ENCODE peak calls at places on chromosomes 1 and 21, in four cellular contexts. V, N, G and C are unnamed samples.

GRCh38 chr1:116497660-116498059 is 73.2 kb downstream of the CD58 start:
- DNase-seq in V (no peak), G (no peak), N (no peak), C (no peak)

GRCh38 chr1:95094923-95095322 is 22.2 kb upstream of the ALG14 start:
- DNase-seq in G (no peak), N (no peak), V (no peak), C (no peak)

GRCh38 chr1:177897601-177898376 is 72.1 kb downstream of the SEC16B start:
- DNase-seq in G (no peak), N (no peak), V (no peak), C (no peak)

GRCh38 chr1:235883261-235883927 is 16.7 kb upstream of the LYST start:
- DNase-seq in N (no peak), G (no peak), V (no peak), C (no peak)

GRCh38 chr21:34994646-34995631 is 54.2 kb downstream of the RUNX1 start:
- DNase-seq in G (no peak), V (no peak), N (no peak), C (peak)

GRCh38 chr1:222028151-222028550 is 286.3 kb upstream of the DUSP10 start:
- DNase-seq in G (no peak), V (no peak), N (no peak), C (no peak)

GRCh38 chr1:151790940-151791651 is 796 bp upstream of the TDRKH start:
- DNase-seq in N (peak), G (no peak), V (peak), C (no peak)

GRCh38 chr1:178520803-178521202 is 7.9 kb downstream of the TEX35 start:
- DNase-seq in N (no peak), G (no peak), V (no peak), C (no peak)

GRCh38 chr1:84492726-84493125 is 13.5 kb upstream of the SPATA1 start:
- DNase-seq in N (peak), G (no peak), V (no peak), C (no peak)

GRCh38 chr1:203592156-203592555 is 34.5 kb upstream of the ATP2B4 start:
- DNase-seq in N (peak), V (peak), G (no peak), C (no peak)

GRCh38 chr1:91718368-91718767 is 167.6 kb downstream of the TGFBR3 start:
- DNase-seq in V (no peak), G (no peak), N (no peak), C (no peak)

GRCh38 chr1:23980006-23980724 is at the start of gene SRSF10:
- DNase-seq in G (peak), V (peak), N (peak), C (peak)

GRCh38 chr1:202159534-202160371 is 649 bp downstream of the PTPN7 start:
- DNase-seq in N (no peak), G (no peak), V (no peak), C (peak)

GRCh38 chr1:228668553-228669400 is 66.5 kb upstream of the RHOU start:
- DNase-seq in G (no peak), N (no peak), V (no peak), C (peak)

GRCh38 chr1:6329392-6329791 is 64.2 kb downstream of the ACOT7 start:
- DNase-seq in N (no peak), V (no peak), G (no peak), C (no peak)

GRCh38 chr1:150528196-150528595 is 12.6 kb downstream of the FALEC start:
- DNase-seq in G (no peak), V (no peak), N (no peak), C (no peak)

GRCh38 chr1:63108226-63108625 is 214.1 kb upstream of the FOXD3 start:
- DNase-seq in G (no peak), N (no peak), V (no peak), C (no peak)

GRCh38 chr1:64505944-64506658 is 36.2 kb downstream of the CACHD1 start:
- DNase-seq in N (peak), G (no peak), V (no peak), C (no peak)
- H3K4me3 ChIP-seq in N (no peak), G (peak), V (peak), C (peak)

GRCh38 chr1:36236302-36236701 is 12.1 kb downstream of the THRAP3 start:
- DNase-seq in G (no peak), V (no peak), N (no peak), C (no peak)

GRCh38 chr1:36238433-36238832 is 14.2 kb downstream of the THRAP3 start:
- DNase-seq in N (no peak), V (no peak), G (no peak), C (no peak)

GRCh38 chr1:36239941-36240637 is 15.8 kb downstream of the THRAP3 start:
- DNase-seq in N (peak), V (no peak), G (no peak), C (no peak)
- TF ChIP-seq POLR2AphosphoS5 in N (peak), V (no peak), G (no peak), C (no peak)

DNA sequence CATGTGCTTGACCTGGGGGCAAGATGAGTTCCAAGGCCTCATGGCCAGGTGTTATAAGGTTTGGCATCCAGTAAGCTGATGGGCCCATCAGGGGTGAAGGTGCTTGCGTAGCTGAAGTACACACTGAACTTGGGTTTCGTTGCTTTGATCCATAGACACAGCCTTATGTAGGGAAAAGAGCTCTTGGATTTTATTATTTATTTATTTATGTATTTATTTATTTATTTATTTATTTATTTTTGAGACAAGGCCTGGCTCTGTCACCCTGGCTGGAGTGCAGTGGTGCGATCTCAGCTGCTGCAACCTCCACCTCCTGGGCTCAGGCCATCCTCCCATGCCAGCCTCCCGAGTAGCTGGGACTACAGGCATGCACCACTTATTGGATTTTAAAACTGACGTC is 63.2 kb downstream of the FOXD2 start:
- DNase-seq in V (no peak), G (no peak), N (no peak), C (no peak)
- TF ChIP-seq REST in V (no peak), G (no peak), N (no peak), C (no peak)

GRCh38 chr1:41294213-41294612 is 52.1 kb upstream of the SCMH1 start:
- DNase-seq in N (no peak), G (no peak), V (no peak), C (no peak)
- H3K4me3 ChIP-seq in N (no peak), G (no peak), V (no peak), C (no peak)

GRCh38 chr1:66275083-66275482 is 258.9 kb upstream of the SGIP1 start:
- DNase-seq in V (no peak), N (no peak), G (no peak), C (no peak)

GRCh38 chr1:66274634-66275033 is 259.3 kb upstream of the SGIP1 start:
- DNase-seq in V (no peak), N (no peak), G (no peak), C (no peak)

GRCh38 chr1:66273674-66274073 is 260.3 kb upstream of the SGIP1 start:
- DNase-seq in G (no peak), N (no peak), V (no peak), C (no peak)

GRCh38 chr1:66276229-66276628 is 257.7 kb upstream of the SGIP1 start:
- DNase-seq in V (no peak), G (no peak), N (no peak), C (no peak)

DNA sequence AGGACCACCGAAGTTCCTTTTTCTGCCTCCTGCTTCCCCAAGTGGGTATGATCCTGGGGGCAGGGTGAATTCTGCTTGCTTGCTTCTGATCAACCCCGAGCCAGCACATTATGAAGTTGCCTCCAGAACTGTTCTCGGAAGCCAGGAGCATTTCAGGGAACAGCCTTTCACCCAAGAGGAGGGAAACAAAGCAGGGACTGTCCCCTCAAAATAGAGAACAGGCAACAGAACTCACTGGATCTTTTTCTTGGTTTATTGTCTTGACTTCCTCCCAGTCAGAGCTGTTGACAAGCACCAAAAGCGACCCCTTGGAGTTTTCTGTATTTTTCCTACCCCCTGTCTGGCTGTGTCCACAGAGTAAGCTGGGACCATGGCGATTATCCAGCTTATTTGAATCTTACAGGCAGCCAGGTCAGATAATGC is 258.3 kb upstream of the SGIP1 start:
- DNase-seq in N (no peak), V (no peak), G (no peak), C (no peak)
- TF ChIP-seq POLR2AphosphoS5 in N (no peak), V (no peak), G (no peak), C (no peak)

GRCh38 chr1:114355240-114355639 is 155.8 kb downstream of the TRIM33 start:
- DNase-seq in N (no peak), G (no peak), V (no peak), C (no peak)

DNA sequence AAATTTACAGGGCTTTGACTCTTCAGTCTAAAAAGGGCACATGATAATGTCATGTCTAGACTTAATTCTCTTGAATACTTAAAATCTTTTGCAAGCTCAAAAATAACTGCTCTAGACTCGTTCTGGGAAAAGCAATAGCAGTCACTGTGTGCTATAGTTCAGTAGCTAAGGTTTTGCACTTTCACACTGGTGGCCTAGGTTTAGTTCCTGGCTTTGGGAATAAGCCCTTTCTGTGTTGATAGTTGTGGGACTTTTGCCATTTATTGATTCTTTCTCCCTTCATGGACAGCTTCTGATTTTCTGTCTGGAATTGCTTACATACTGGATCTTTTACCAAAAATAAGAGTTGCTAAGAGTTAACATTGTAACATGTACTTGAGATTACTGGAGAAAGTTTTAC is 151.2 kb downstream of the TRIM33 start:
- DNase-seq in G (no peak), N (no peak), V (no peak), C (no peak)
- TF ChIP-seq REST in G (no peak), N (no peak), V (no peak), C (no peak)

GRCh38 chr21:38258803-38259485 is 2.2 kb downstream of the KCNJ15 start:
- DNase-seq in V (no peak), N (no peak), G (no peak), C (no peak)
- H3K4me3 ChIP-seq in V (no peak), N (no peak), G (no peak), C (no peak)

GRCh38 chr1:20733361-20733975 is 965 bp upstream of the SH2D5 start:
- DNase-seq in G (no peak), N (no peak), V (no peak), C (no peak)
- TF ChIP-seq POLR2AphosphoS5 in G (no peak), N (no peak), V (no peak), C (no peak)

GRCh38 chr1:22052115-22053017 is at the start of gene CDC42:
- DNase-seq in N (peak), G (peak), V (peak), C (peak)
- TF ChIP-seq REST in N (no peak), G (no peak), V (no peak), C (peak)